ENCODE peak calls at places on chromosomes 12 and 14, in eight cellular contexts. One of them, this sample, is unnamed.

GRCh38 chr12:65464930-65465329 is 186.4 kb downstream of the MSRB3 start:
- DNase-seq in anterior cingulate cortex: no peak
- DNase-seq in H54: peak; percentile 5
- DNase-seq in GM12878: no peak
- DNase-seq in GM12865: no peak
- DNase-seq in BE2C: no peak
- DNase-seq in foreskin fibroblast: peak; percentile 96
- DNase-seq in cardiac muscle cell: peak; percentile 89
- DNase-seq in this sample: no peak

GRCh38 chr14:55942826-55943225 is 175.4 kb upstream of the PELI2 start:
- DNase-seq in anterior cingulate cortex: no peak
- DNase-seq in H54: no peak
- DNase-seq in GM12878: no peak
- DNase-seq in GM12865: no peak
- DNase-seq in BE2C: no peak
- DNase-seq in foreskin fibroblast: no peak
- DNase-seq in cardiac muscle cell: no peak
- DNase-seq in this sample: no peak

GRCh38 chr12:95653761-95654546 is 102.7 kb upstream of the USP44 start:
- DNase-seq in anterior cingulate cortex: no peak
- DNase-seq in H54: peak; percentile 40
- DNase-seq in GM12878: no peak
- DNase-seq in GM12865: peak; percentile 5
- DNase-seq in BE2C: no peak
- DNase-seq in foreskin fibroblast: peak; percentile 89
- DNase-seq in cardiac muscle cell: peak; percentile 64
- DNase-seq in this sample: no peak

GRCh38 chr14:35336171-35337073 is 44.2 kb downstream of the PSMA6 start:
- DNase-seq in anterior cingulate cortex: peak; percentile 16
- DNase-seq in H54: no peak
- DNase-seq in GM12878: no peak
- DNase-seq in GM12865: no peak
- DNase-seq in BE2C: no peak
- DNase-seq in foreskin fibroblast: peak; percentile 80
- DNase-seq in cardiac muscle cell: peak; percentile 99
- DNase-seq in this sample: no peak

GRCh38 chr12:67034110-67034879 is 234.9 kb upstream of the CAND1 start:
- DNase-seq in anterior cingulate cortex: no peak
- DNase-seq in H54: no peak
- DNase-seq in GM12878: no peak
- DNase-seq in GM12865: no peak
- DNase-seq in BE2C: no peak
- DNase-seq in foreskin fibroblast: peak; percentile 1
- DNase-seq in cardiac muscle cell: peak; percentile 2
- DNase-seq in this sample: no peak

GRCh38 chr14:22339277-22339676 is 249.7 kb downstream of the DAD1 start:
- DNase-seq in anterior cingulate cortex: no peak
- DNase-seq in H54: no peak
- DNase-seq in GM12878: no peak
- DNase-seq in GM12865: no peak
- DNase-seq in BE2C: no peak
- DNase-seq in foreskin fibroblast: no peak
- DNase-seq in cardiac muscle cell: peak; percentile 94
- DNase-seq in this sample: no peak

GRCh38 chr14:39469094-39469710 is 37.0 kb upstream of the FBXO33 start:
- DNase-seq in anterior cingulate cortex: no peak
- DNase-seq in H54: no peak
- DNase-seq in GM12878: no peak
- DNase-seq in GM12865: peak; percentile 83
- DNase-seq in BE2C: peak; percentile 55
- DNase-seq in foreskin fibroblast: peak; percentile 2
- DNase-seq in cardiac muscle cell: peak; percentile 30
- DNase-seq in this sample: peak; percentile 56

GRCh38 chr12:71558445-71558844 is 105.2 kb downstream of the ZFC3H1 start:
- DNase-seq in anterior cingulate cortex: no peak
- DNase-seq in H54: no peak
- DNase-seq in GM12878: no peak
- DNase-seq in GM12865: no peak
- DNase-seq in BE2C: peak; percentile 45
- DNase-seq in foreskin fibroblast: peak; percentile 19
- DNase-seq in cardiac muscle cell: peak; percentile 17
- DNase-seq in this sample: no peak

GRCh38 chr12:61757831-61758505 is 502.2 kb upstream of the USP15 start:
- DNase-seq in anterior cingulate cortex: no peak
- DNase-seq in H54: no peak
- DNase-seq in GM12878: no peak
- DNase-seq in GM12865: no peak
- DNase-seq in BE2C: no peak
- DNase-seq in foreskin fibroblast: peak; percentile 43
- DNase-seq in cardiac muscle cell: no peak
- DNase-seq in this sample: no peak

GRCh38 chr14:24280797-24281460 is 9.5 kb upstream of the RABGGTA start:
- DNase-seq in anterior cingulate cortex: no peak
- DNase-seq in H54: no peak
- DNase-seq in GM12878: no peak
- DNase-seq in GM12865: no peak
- DNase-seq in BE2C: no peak
- DNase-seq in foreskin fibroblast: peak; percentile 45
- DNase-seq in cardiac muscle cell: peak; percentile 24
- DNase-seq in this sample: no peak

GRCh38 chr14:58792421-58792820 is 154.7 kb downstream of the DACT1 start:
- DNase-seq in anterior cingulate cortex: no peak
- DNase-seq in H54: no peak
- DNase-seq in GM12878: no peak
- DNase-seq in GM12865: no peak
- DNase-seq in BE2C: no peak
- DNase-seq in foreskin fibroblast: no peak
- DNase-seq in cardiac muscle cell: no peak
- DNase-seq in this sample: no peak

GRCh38 chr12:2692156-2692555 is 102.6 kb upstream of the FKBP4 start:
- DNase-seq in anterior cingulate cortex: no peak
- DNase-seq in H54: no peak
- DNase-seq in GM12878: no peak
- DNase-seq in GM12865: no peak
- DNase-seq in BE2C: no peak
- DNase-seq in foreskin fibroblast: no peak
- DNase-seq in cardiac muscle cell: no peak
- DNase-seq in this sample: no peak

GRCh38 chr12:41605528-41606295 is 417.6 kb downstream of the PDZRN4 start:
- DNase-seq in anterior cingulate cortex: peak; percentile 14
- DNase-seq in H54: no peak
- DNase-seq in GM12878: no peak
- DNase-seq in GM12865: peak; percentile 9
- DNase-seq in BE2C: no peak
- DNase-seq in foreskin fibroblast: no peak
- DNase-seq in cardiac muscle cell: no peak
- DNase-seq in this sample: no peak

GRCh38 chr14:85528080-85528881 is 1.7 kb upstream of the FLRT2 start:
- DNase-seq in anterior cingulate cortex: no peak
- DNase-seq in H54: no peak
- DNase-seq in GM12878: no peak
- DNase-seq in GM12865: no peak
- DNase-seq in BE2C: no peak
- DNase-seq in foreskin fibroblast: peak; percentile 93
- DNase-seq in cardiac muscle cell: peak; percentile 95
- DNase-seq in this sample: no peak

GRCh38 chr12:13195848-13196301 is 651 bp upstream of the EMP1 start:
- DNase-seq in anterior cingulate cortex: no peak
- DNase-seq in H54: no peak
- DNase-seq in GM12878: no peak
- DNase-seq in GM12865: no peak
- DNase-seq in BE2C: no peak
- DNase-seq in foreskin fibroblast: peak; percentile 86
- DNase-seq in cardiac muscle cell: peak; percentile 55
- DNase-seq in this sample: no peak

GRCh38 chr12:78970041-78970440 is 105.5 kb downstream of the SYT1 start:
- DNase-seq in anterior cingulate cortex: no peak
- DNase-seq in H54: no peak
- DNase-seq in GM12878: no peak
- DNase-seq in GM12865: no peak
- DNase-seq in BE2C: no peak
- DNase-seq in foreskin fibroblast: peak; percentile 35
- DNase-seq in cardiac muscle cell: no peak
- DNase-seq in this sample: no peak

GRCh38 chr12:61412209-61412608 is 848.0 kb upstream of the USP15 start:
- DNase-seq in anterior cingulate cortex: no peak
- DNase-seq in H54: no peak
- DNase-seq in GM12878: no peak
- DNase-seq in GM12865: no peak
- DNase-seq in BE2C: no peak
- DNase-seq in foreskin fibroblast: no peak
- DNase-seq in cardiac muscle cell: no peak
- DNase-seq in this sample: no peak

GRCh38 chr12:92021665-92022033 is 124.0 kb downstream of the BTG1 start:
- DNase-seq in anterior cingulate cortex: no peak
- DNase-seq in H54: no peak
- DNase-seq in GM12878: no peak
- DNase-seq in GM12865: no peak
- DNase-seq in BE2C: peak; percentile 67
- DNase-seq in foreskin fibroblast: peak; percentile 34
- DNase-seq in cardiac muscle cell: no peak
- DNase-seq in this sample: peak; percentile 47

GRCh38 chr12:93140309-93140708 is 211.2 kb upstream of the EEA1 start:
- DNase-seq in anterior cingulate cortex: no peak
- DNase-seq in H54: no peak
- DNase-seq in GM12878: no peak
- DNase-seq in GM12865: no peak
- DNase-seq in BE2C: no peak
- DNase-seq in foreskin fibroblast: no peak
- DNase-seq in cardiac muscle cell: no peak
- DNase-seq in this sample: no peak

GRCh38 chr12:123384318-123384993 is 524 bp downstream of the KMT5A start:
- DNase-seq in anterior cingulate cortex: no peak
- DNase-seq in H54: no peak
- DNase-seq in GM12878: no peak
- DNase-seq in GM12865: peak; percentile 38
- DNase-seq in BE2C: no peak
- DNase-seq in foreskin fibroblast: peak; percentile 66
- DNase-seq in cardiac muscle cell: no peak
- DNase-seq in this sample: peak; percentile 56

GRCh38 chr12:65495233-65495632 is 216.8 kb downstream of the MSRB3 start:
- DNase-seq in anterior cingulate cortex: no peak
- DNase-seq in H54: peak; percentile 70
- DNase-seq in GM12878: no peak
- DNase-seq in GM12865: peak; percentile 11
- DNase-seq in BE2C: no peak
- DNase-seq in foreskin fibroblast: peak; percentile 79
- DNase-seq in cardiac muscle cell: peak; percentile 36
- DNase-seq in this sample: no peak

This sample was measured in H1.